ENCODE peak calls at places on chromosome 13, in five cellular contexts. One of them, this sample, is unnamed.

GRCh38 chr13:81916471-81916870 is 1575.5 kb upstream of the SPRY2 start:
- DNase-seq in H1: no peak
- DNase-seq in neuronal stem cell: no peak
- DNase-seq in trophoblast cell: no peak
- DNase-seq in IMR-90: no peak
- DNase-seq in this sample: no peak

GRCh38 chr13:62309904-62310303 is 894.3 kb upstream of the PCDH20 start:
- DNase-seq in H1: no peak
- DNase-seq in neuronal stem cell: peak
- DNase-seq in trophoblast cell: no peak
- DNase-seq in IMR-90: no peak
- DNase-seq in this sample: peak

GRCh38 chr13:91045351-91046034 is 302.0 kb upstream of the MIR17HG start:
- DNase-seq in H1: no peak
- DNase-seq in neuronal stem cell: peak
- DNase-seq in trophoblast cell: no peak
- DNase-seq in IMR-90: no peak
- DNase-seq in this sample: peak

GRCh38 chr13:20182231-20182846 is 10.4 kb downstream of the GJB2 start:
- DNase-seq in H1: no peak
- DNase-seq in neuronal stem cell: peak
- DNase-seq in trophoblast cell: peak
- DNase-seq in IMR-90: peak
- DNase-seq in this sample: peak

GRCh38 chr13:55244991-55245644 is 1895.6 kb upstream of the PRR20A start:
- DNase-seq in H1: peak
- DNase-seq in neuronal stem cell: peak
- DNase-seq in trophoblast cell: peak
- DNase-seq in IMR-90: no peak
- DNase-seq in this sample: peak

GRCh38 chr13:47908200-47908902 is 92.7 kb downstream of the SUCLA2 start:
- DNase-seq in H1: no peak
- DNase-seq in neuronal stem cell: no peak
- DNase-seq in trophoblast cell: no peak
- DNase-seq in IMR-90: peak
- DNase-seq in this sample: no peak

GRCh38 chr13:39448831-39449230 is 154.2 kb downstream of the LHFPL6 start:
- DNase-seq in H1: no peak
- DNase-seq in neuronal stem cell: no peak
- DNase-seq in trophoblast cell: no peak
- DNase-seq in IMR-90: no peak
- DNase-seq in this sample: no peak

GRCh38 chr13:110624766-110625756 is 9.7 kb downstream of the NAXD start:
- DNase-seq in H1: peak
- DNase-seq in neuronal stem cell: peak
- DNase-seq in trophoblast cell: no peak
- DNase-seq in IMR-90: no peak
- DNase-seq in this sample: no peak

GRCh38 chr13:74930402-74931165 is 551.4 kb downstream of the TBC1D4 start:
- DNase-seq in H1: no peak
- DNase-seq in neuronal stem cell: no peak
- DNase-seq in trophoblast cell: no peak
- DNase-seq in IMR-90: peak
- DNase-seq in this sample: no peak

GRCh38 chr13:70339738-70340137 is 231.5 kb upstream of the KLHL1 start:
- DNase-seq in H1: peak
- DNase-seq in neuronal stem cell: no peak
- DNase-seq in trophoblast cell: no peak
- DNase-seq in IMR-90: no peak
- DNase-seq in this sample: peak

GRCh38 chr13:78478183-78478582 is 125.2 kb downstream of the POU4F1 start:
- DNase-seq in H1: no peak
- DNase-seq in neuronal stem cell: no peak
- DNase-seq in trophoblast cell: no peak
- DNase-seq in IMR-90: no peak
- DNase-seq in this sample: peak

GRCh38 chr13:108920137-108920536 is 290.7 kb downstream of the MYO16 start:
- DNase-seq in H1: no peak
- DNase-seq in neuronal stem cell: no peak
- DNase-seq in trophoblast cell: no peak
- DNase-seq in IMR-90: no peak
- DNase-seq in this sample: no peak

GRCh38 chr13:39957868-39958676 is 302.6 kb downstream of the COG6 start:
- DNase-seq in H1: no peak
- DNase-seq in neuronal stem cell: no peak
- DNase-seq in trophoblast cell: no peak
- DNase-seq in IMR-90: no peak
- DNase-seq in this sample: no peak

GRCh38 chr13:82879921-82880320 is 1002.4 kb downstream of the SLITRK1 start:
- DNase-seq in H1: no peak
- DNase-seq in neuronal stem cell: peak
- DNase-seq in trophoblast cell: no peak
- DNase-seq in IMR-90: no peak
- DNase-seq in this sample: no peak

GRCh38 chr13:51322826-51323225 is 16.7 kb upstream of the SERPINE3 start:
- DNase-seq in H1: no peak
- DNase-seq in neuronal stem cell: no peak
- DNase-seq in trophoblast cell: no peak
- DNase-seq in IMR-90: no peak
- DNase-seq in this sample: no peak

GRCh38 chr13:72985610-72986009 is 73.2 kb upstream of the KLF5 start:
- DNase-seq in H1: no peak
- DNase-seq in neuronal stem cell: no peak
- DNase-seq in trophoblast cell: no peak
- DNase-seq in IMR-90: no peak
- DNase-seq in this sample: no peak

GRCh38 chr13:98484289-98485219 is 92.4 kb downstream of the STK24 start:
- DNase-seq in H1: peak
- DNase-seq in neuronal stem cell: peak
- DNase-seq in trophoblast cell: peak
- DNase-seq in IMR-90: peak
- DNase-seq in this sample: peak

GRCh38 chr13:58081301-58081820 is 449.8 kb downstream of the PCDH17 start:
- DNase-seq in H1: no peak
- DNase-seq in neuronal stem cell: no peak
- DNase-seq in trophoblast cell: no peak
- DNase-seq in IMR-90: no peak
- DNase-seq in this sample: no peak

GRCh38 chr13:105343134-105343806 is 1192.2 kb downstream of the EFNB2 start:
- DNase-seq in H1: no peak
- DNase-seq in neuronal stem cell: no peak
- DNase-seq in trophoblast cell: no peak
- DNase-seq in IMR-90: peak
- DNase-seq in this sample: no peak

GRCh38 chr13:42594577-42595571 is 20.9 kb downstream of the TNFSF11 start:
- DNase-seq in H1: no peak
- DNase-seq in neuronal stem cell: peak
- DNase-seq in trophoblast cell: peak
- DNase-seq in IMR-90: peak
- DNase-seq in this sample: peak

GRCh38 chr13:32804673-32805260 is 211.5 kb upstream of the KL start:
- DNase-seq in H1: no peak
- DNase-seq in neuronal stem cell: no peak
- DNase-seq in trophoblast cell: no peak
- DNase-seq in IMR-90: peak
- DNase-seq in this sample: no peak

GRCh38 chr13:26946675-26947342 is 186.2 kb upstream of the GPR12 start:
- DNase-seq in H1: no peak
- DNase-seq in neuronal stem cell: peak
- DNase-seq in trophoblast cell: peak
- DNase-seq in IMR-90: peak
- DNase-seq in this sample: peak

GRCh38 chr13:82323101-82323500 is 1559.2 kb downstream of the SLITRK1 start:
- DNase-seq in H1: no peak
- DNase-seq in neuronal stem cell: no peak
- DNase-seq in trophoblast cell: no peak
- DNase-seq in IMR-90: no peak
- DNase-seq in this sample: no peak

GRCh38 chr13:48571121-48571901 is 38.4 kb upstream of the RCBTB2 start:
- DNase-seq in H1: no peak
- DNase-seq in neuronal stem cell: no peak
- DNase-seq in trophoblast cell: no peak
- DNase-seq in IMR-90: peak
- DNase-seq in this sample: no peak

GRCh38 chr13:32164622-32165268 is 133.2 kb downstream of the FRY start:
- DNase-seq in H1: peak
- DNase-seq in neuronal stem cell: peak
- DNase-seq in trophoblast cell: peak
- DNase-seq in IMR-90: peak
- DNase-seq in this sample: peak

GRCh38 chr13:88068975-88069374 is 397.8 kb downstream of the SLITRK5 start:
- DNase-seq in H1: peak
- DNase-seq in neuronal stem cell: no peak
- DNase-seq in trophoblast cell: no peak
- DNase-seq in IMR-90: no peak
- DNase-seq in this sample: peak

GRCh38 chr13:21344662-21345176 is 114.4 kb downstream of the ZDHHC20 start:
- DNase-seq in H1: no peak
- DNase-seq in neuronal stem cell: no peak
- DNase-seq in trophoblast cell: no peak
- DNase-seq in IMR-90: no peak
- DNase-seq in this sample: no peak
- H3K4me2 ChIP-seq in H1: no peak
- H3K4me2 ChIP-seq in neuronal stem cell: no peak
- H3K4me2 ChIP-seq in trophoblast cell: no peak
- H3K4me2 ChIP-seq in IMR-90: no peak
- H3K4me2 ChIP-seq in this sample: no peak

DNA sequence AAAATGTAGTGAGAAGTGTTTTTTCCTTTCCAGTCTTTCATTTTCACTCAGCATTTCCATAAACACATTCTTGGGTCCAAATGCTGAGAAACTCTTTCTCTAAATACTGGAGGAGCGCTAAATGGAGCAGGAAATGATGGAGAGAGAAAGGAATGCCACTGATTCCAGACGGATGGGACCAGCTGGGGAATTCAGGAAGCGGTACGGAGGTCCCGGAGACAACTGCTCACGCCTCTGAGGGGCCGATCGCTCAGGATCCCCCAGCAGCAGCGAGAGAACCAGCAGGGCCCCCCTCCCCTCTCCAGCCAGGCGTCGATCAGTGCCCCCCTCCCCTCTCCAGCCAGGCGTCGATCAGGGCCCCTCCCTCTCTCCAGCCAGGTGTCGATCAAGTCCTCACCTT is 13.2 kb downstream of the RASA3 start:
- DNase-seq in H1: no peak
- DNase-seq in neuronal stem cell: no peak
- DNase-seq in trophoblast cell: no peak
- DNase-seq in IMR-90: peak
- DNase-seq in this sample: peak
- H2BK120ac ChIP-seq in H1: no peak
- H2BK120ac ChIP-seq in neuronal stem cell: no peak
- H2BK120ac ChIP-seq in trophoblast cell: peak
- H2BK120ac ChIP-seq in IMR-90: peak
- H2BK120ac ChIP-seq in this sample: no peak

GRCh38 chr13:107276936-107277335 is 709.0 kb upstream of the ARGLU1 start:
- DNase-seq in H1: no peak
- DNase-seq in neuronal stem cell: no peak
- DNase-seq in trophoblast cell: no peak
- DNase-seq in IMR-90: peak
- DNase-seq in this sample: no peak
- H3K4me2 ChIP-seq in H1: no peak
- H3K4me2 ChIP-seq in neuronal stem cell: no peak
- H3K4me2 ChIP-seq in trophoblast cell: no peak
- H3K4me2 ChIP-seq in IMR-90: no peak
- H3K4me2 ChIP-seq in this sample: no peak

DNA sequence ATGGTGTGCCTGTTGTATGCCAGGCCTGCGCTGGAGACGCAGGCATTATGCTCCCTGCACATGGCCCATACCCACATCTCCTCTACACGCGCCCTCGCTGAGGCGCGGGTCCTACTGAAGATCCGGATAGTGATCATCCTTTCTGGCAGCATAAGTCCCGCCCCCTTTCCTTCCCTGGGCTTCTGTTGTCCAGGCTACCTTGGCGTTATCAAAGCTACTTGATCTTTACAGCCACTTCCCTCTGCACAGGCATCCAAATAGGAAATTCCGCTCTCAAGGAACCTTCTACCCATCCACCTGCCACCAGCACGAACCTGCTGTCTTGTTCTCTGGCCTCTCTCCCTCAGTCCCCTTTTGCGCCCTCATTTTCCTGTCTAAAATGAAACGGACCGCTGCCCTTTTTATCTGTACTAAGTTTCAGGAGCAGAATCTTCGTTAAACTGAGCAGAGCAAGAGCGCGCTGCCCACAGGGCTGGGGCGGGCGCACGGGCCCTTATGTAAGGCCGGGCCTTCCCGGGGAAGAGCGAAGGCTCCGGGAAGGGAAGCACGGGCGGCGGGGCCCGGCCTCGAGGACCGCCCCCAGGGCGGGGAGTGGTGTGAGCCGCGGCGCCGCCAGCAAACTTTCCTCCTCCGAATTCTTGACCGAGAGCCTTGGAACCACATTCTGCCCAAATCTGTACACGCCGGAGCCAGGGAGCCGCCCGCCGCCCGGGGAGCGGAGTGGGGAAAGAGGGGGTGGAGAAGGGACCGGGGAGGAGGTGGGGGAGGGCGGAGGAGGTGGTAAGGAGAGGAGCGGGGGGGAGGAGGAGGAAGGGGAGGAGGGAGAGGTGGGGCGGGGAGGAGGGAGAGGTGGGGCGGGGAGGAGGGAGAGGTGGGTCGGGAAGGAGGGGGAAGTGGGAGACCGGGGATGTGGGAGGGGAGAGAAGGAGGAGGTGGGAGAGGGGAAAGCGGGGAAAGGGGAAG is 919 bp upstream of the UBE2L5 start:
- DNase-seq in H1: peak
- DNase-seq in neuronal stem cell: peak
- DNase-seq in trophoblast cell: peak
- DNase-seq in IMR-90: peak
- DNase-seq in this sample: peak
- H2BK120ac ChIP-seq in H1: no peak
- H2BK120ac ChIP-seq in neuronal stem cell: no peak
- H2BK120ac ChIP-seq in trophoblast cell: peak
- H2BK120ac ChIP-seq in IMR-90: peak
- H2BK120ac ChIP-seq in this sample: peak

GRCh38 chr13:103862525-103862924 is 796.3 kb upstream of the SLC10A2 start:
- DNase-seq in H1: no peak
- DNase-seq in neuronal stem cell: no peak
- DNase-seq in trophoblast cell: no peak
- DNase-seq in IMR-90: no peak
- DNase-seq in this sample: no peak

GRCh38 chr13:103866041-103866440 is 799.8 kb upstream of the SLC10A2 start:
- DNase-seq in H1: no peak
- DNase-seq in neuronal stem cell: peak
- DNase-seq in trophoblast cell: no peak
- DNase-seq in IMR-90: no peak
- DNase-seq in this sample: peak
- H3K4me2 ChIP-seq in H1: no peak
- H3K4me2 ChIP-seq in neuronal stem cell: no peak
- H3K4me2 ChIP-seq in trophoblast cell: no peak
- H3K4me2 ChIP-seq in IMR-90: no peak
- H3K4me2 ChIP-seq in this sample: no peak

This sample was measured in mesendoderm.